ENCODE peak calls at places on chromosomes 4 and X, in seven cellular contexts. N is mesendoderm, F is mesenchymal stem cell, Q is IMR-90, D is H9, J is H1, H is trophoblast cell. E is an unnamed sample.
A peak's percentile ranks its signal among the peaks of the same experiment; 100 is the strongest.

GRCh38 chrX:18890724-18891560 is 93.0 kb downstream of the PHKA2 start:
- DNase-seq in N (no peak), F (no peak), D (no peak), H (no peak), Q (no peak), J (no peak), E (no peak)

GRCh38 chr4:159048166-159048886 is 54.6 kb upstream of the RAPGEF2 start:
- DNase-seq in Q (peak; percentile 79), D (peak; percentile 55), F (peak; percentile 39), J (no peak), N (peak; percentile 62), H (peak; percentile 73), E (peak; percentile 21)

GRCh38 chr4:126784966-126785580 is 847.7 kb upstream of the INTU start:
- DNase-seq in J (no peak), Q (peak; percentile 30), F (no peak), D (no peak), N (no peak), H (no peak), E (no peak)

GRCh38 chr4:107153956-107154355 is 117.8 kb upstream of the DKK2 start:
- DNase-seq in J (no peak), F (no peak), N (peak; percentile 28), H (no peak), D (no peak), Q (no peak), E (no peak)

GRCh38 chr4:5568931-5569330 is 139.4 kb downstream of the EVC2 start:
- DNase-seq in J (no peak), Q (no peak), F (no peak), N (no peak), D (no peak), H (no peak), E (no peak)

GRCh38 chr4:185143596-185143969 is 517 bp downstream of the SLC25A4 start:
- DNase-seq in F (peak; percentile 32), J (no peak), D (no peak), Q (peak; percentile 17), H (peak; percentile 77), N (no peak), E (no peak)

GRCh38 chr4:119510750-119511149 is 117.9 kb downstream of the PDE5A start:
- DNase-seq in N (no peak), Q (peak; percentile 48), D (no peak), J (no peak), F (no peak), H (no peak), E (no peak)

GRCh38 chrX:153769865-153770605 is 6.0 kb downstream of the PLXNB3 start:
- DNase-seq in D (peak; percentile 22), Q (no peak), J (no peak), F (no peak), N (no peak), H (no peak), E (no peak)

GRCh38 chr4:8522160-8523120 is 57.8 kb upstream of the GPR78 start:
- DNase-seq in H (peak; percentile 37), J (no peak), F (no peak), D (no peak), Q (no peak), N (no peak), E (no peak)

GRCh38 chr4:2756691-2757350 is 685 bp upstream of the TNIP2 start:
- DNase-seq in N (no peak), D (no peak), J (no peak), F (no peak), Q (no peak), H (no peak), E (no peak)

GRCh38 chr4:119231517-119231916 is 19.0 kb downstream of the USP53 start:
- DNase-seq in F (no peak), N (no peak), D (no peak), Q (no peak), J (no peak), H (no peak), E (no peak)

GRCh38 chr4:55177461-55177860 is 52.1 kb upstream of the KDR start:
- DNase-seq in F (no peak), D (no peak), H (no peak), J (no peak), Q (no peak), N (no peak), E (no peak)

DNA sequence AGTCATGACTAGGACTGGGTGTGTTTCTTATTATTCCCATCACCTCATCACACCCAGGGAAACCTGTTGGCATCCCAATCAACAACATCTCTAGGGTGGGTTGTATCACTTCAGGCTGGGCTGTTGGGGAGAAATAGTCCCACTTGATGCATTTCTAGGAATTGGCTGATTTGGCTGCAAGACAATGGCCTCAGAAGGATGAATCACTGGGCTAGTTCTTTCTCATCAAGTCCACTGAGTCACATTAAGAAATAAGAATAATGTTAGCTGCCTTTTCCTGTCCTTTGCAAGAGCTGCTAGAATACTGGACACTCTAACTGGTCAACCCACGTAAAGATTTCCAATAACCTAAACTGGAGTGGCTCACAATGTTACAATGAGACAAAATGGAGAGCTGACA is 104.2 kb downstream of the CHRDL1 start:
- DNase-seq in N (no peak), D (no peak), J (no peak), Q (no peak), H (no peak), F (no peak), E (no peak)
- H3K23ac ChIP-seq in N (no peak overlapping the region), D (no peak overlapping the region), J (no peak overlapping the region), Q (no peak overlapping the region), H (no peak overlapping the region), F (no peak overlapping the region), E (no peak overlapping the region)

GRCh38 chr4:6869944-6870343 is 39.7 kb upstream of the TBC1D14 start:
- DNase-seq in H (no peak), F (no peak), J (no peak), D (no peak), Q (no peak), N (no peak), E (no peak)

GRCh38 chr4:6873792-6874461 is 35.7 kb upstream of the TBC1D14 start:
- DNase-seq in F (peak; percentile 67), Q (peak; percentile 62), H (peak; percentile 86), N (peak; percentile 70), J (peak; percentile 82), D (peak; percentile 75), E (peak; percentile 39)

GRCh38 chr4:6873291-6873690 is 36.3 kb upstream of the TBC1D14 start:
- DNase-seq in D (no peak), J (no peak), Q (no peak), F (peak; percentile 28), N (no peak), H (no peak), E (no peak)

DNA sequence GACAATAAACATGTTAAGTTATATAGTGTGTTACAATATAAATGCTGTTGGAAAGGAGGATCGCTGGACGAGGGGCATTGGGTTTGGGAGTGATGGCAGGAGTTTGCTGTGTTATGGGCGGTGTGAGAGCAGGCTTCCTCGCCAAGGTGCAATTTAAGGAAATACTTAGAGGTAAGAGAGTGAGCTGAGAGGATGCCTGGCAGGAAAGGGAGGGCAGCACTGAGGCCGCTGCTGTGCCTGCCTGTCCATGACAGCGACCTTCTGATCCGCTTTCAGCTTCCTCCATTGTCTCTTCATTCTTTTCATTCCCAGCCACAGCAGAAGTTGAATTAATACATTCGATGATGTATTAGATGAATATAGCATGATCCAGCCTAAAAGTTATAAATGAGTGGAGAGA is 41.2 kb upstream of the TBC1D14 start:
- DNase-seq in N (no peak), J (no peak), Q (no peak), F (no peak), D (no peak), H (no peak), E (no peak)
- H3K23ac ChIP-seq in N (no peak overlapping the region), J (no peak overlapping the region), Q (no peak overlapping the region), F (no peak overlapping the region), D (no peak overlapping the region), H (no peak overlapping the region), E (no peak overlapping the region)

DNA sequence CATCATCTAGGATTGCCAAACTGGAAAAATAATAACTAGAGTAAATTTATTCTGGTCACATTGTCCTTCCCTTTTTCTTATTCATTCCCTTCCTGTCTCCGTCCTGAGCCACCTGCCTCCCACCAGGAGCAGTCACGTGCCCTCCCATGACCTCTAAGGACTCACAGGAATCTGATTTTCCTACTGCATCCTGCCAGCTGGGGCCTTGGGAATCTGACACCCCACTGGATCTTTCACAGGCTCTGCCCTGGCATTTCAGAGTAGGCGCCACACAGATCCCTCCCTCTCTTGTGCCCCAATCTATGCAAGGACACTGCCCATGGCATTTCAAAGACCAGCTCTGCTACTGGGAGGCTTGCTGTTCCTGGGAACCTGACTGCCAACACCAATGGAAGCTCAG is 520.5 kb downstream of the PPARGC1A start:
- DNase-seq in N (peak; percentile 39), Q (no peak), D (peak; percentile 46), H (no peak), F (no peak), J (no peak), E (no peak)
- H3K23ac ChIP-seq in N (no peak overlapping the region), Q (no peak overlapping the region), D (no peak overlapping the region), H (no peak overlapping the region), F (no peak overlapping the region), J (no peak overlapping the region), E (no peak overlapping the region)

GRCh38 chr4:161642708-161643107 is 521.1 kb downstream of the FSTL5 start:
- DNase-seq in N (no peak), H (no peak), D (no peak), Q (no peak), F (no peak), J (no peak), E (no peak)
- H3K23ac ChIP-seq in N (no peak overlapping the region), H (no peak overlapping the region), D (no peak overlapping the region), Q (no peak overlapping the region), F (no peak overlapping the region), J (no peak overlapping the region), E (no peak overlapping the region)

DNA sequence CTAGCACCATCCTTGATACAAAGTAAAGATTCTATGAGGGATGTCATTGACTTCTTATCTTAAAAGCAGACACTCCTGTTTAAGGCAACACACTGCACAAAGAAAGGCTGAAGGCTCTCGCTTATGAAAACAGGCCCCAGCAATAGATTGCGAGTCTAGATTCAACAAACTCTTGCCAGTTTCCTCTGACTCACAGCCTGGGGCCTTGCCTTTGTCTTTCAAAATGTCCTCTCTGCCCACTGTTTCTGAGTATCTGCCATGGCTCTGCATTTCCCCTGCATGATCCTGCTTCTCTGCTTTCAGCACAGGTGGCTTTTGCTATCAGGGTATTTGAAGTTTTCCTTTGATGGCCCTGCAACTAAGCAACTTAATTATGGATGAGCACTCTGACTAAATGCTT is 32.4 kb downstream of the NDP start:
- DNase-seq in F (peak; percentile 23), H (no peak), N (no peak), Q (peak; percentile 42), J (no peak), D (peak; percentile 35), E (no peak)
- H3K23ac ChIP-seq in F (no peak overlapping the region), H (no peak overlapping the region), N (no peak overlapping the region), Q (no peak overlapping the region), J (no peak overlapping the region), D (no peak overlapping the region), E (no peak overlapping the region)

DNA sequence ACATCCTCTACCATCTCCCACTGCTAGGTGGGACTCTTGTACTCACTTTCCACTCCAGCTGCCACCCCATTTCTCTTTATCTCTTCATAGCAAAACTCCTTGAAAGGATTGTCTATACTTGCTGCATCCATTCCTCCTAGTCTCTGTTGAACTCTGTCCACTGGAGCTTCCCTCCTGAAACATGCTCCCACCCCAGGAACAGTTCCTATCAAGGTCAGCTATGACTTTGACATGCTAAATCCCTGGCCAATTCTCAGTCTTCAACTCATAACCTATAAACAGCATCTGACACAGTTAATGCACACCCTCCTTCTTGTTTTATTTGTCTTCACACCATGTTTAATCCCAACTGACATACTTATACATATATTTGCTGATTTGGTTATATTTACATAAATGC is 47.8 kb downstream of the SPARCL1 start:
- DNase-seq in D (no peak), H (no peak), J (no peak), F (no peak), Q (no peak), N (no peak), E (no peak)
- H3K23ac ChIP-seq in D (no peak overlapping the region), H (no peak overlapping the region), J (no peak overlapping the region), F (no peak overlapping the region), Q (no peak overlapping the region), N (no peak overlapping the region), E (no peak overlapping the region)

GRCh38 chrX:143648705-143649104 is 12.8 kb upstream of the SLITRK4 start:
- DNase-seq in D (peak; percentile 30), J (no peak), H (peak; percentile 67), N (peak; percentile 62), Q (no peak), F (peak; percentile 17), E (no peak)
- H3K23ac ChIP-seq in D (no peak overlapping the region), J (no peak overlapping the region), H (no peak overlapping the region), N (no peak overlapping the region), Q (no peak overlapping the region), F (no peak overlapping the region), E (no peak overlapping the region)